ENCODE peak calls at places on chromosomes 2 and 18, in nine cellular contexts. M, J, S, E, P, O, X, Z and R are unnamed samples.

GRCh38 chr2:201559067-201559710 is 84.1 kb downstream of the TMEM237 start:
- DNase-seq in M (no peak), J (no peak), S (no peak), E (no peak), P (no peak), O (no peak), X (no peak), Z (no peak), R (no peak)

GRCh38 chr18:24677011-24677410 is 216.6 kb downstream of the HRH4 start:
- DNase-seq in M (no peak), J (no peak), S (no peak), E (no peak), P (no peak), O (peak), X (peak), Z (peak), R (no peak)

GRCh38 chr18:74249181-74249968 is 42.4 kb downstream of the CYB5A start:
- DNase-seq in M (no peak), J (no peak), S (no peak), E (no peak), P (no peak), O (peak), X (no peak), Z (peak), R (no peak)

GRCh38 chr2:159119652-159120257 is 151.3 kb downstream of the TANC1 start:
- DNase-seq in M (no peak), J (no peak), S (no peak), E (no peak), P (peak), O (peak), X (no peak), Z (no peak), R (no peak)

GRCh38 chr2:120314656-120315366 is 31.1 kb upstream of the INHBB start:
- DNase-seq in M (no peak), J (no peak), S (no peak), E (peak), P (peak), O (no peak), X (no peak), Z (no peak), R (no peak)

GRCh38 chr2:174610243-174610995 is 12.8 kb upstream of the WIPF1 start:
- DNase-seq in M (no peak), J (no peak), S (no peak), E (no peak), P (no peak), O (no peak), X (no peak), Z (no peak), R (no peak)

GRCh38 chr2:180385601-180386201 is 378.6 kb upstream of the CWC22 start:
- DNase-seq in M (no peak), J (no peak), S (no peak), E (no peak), P (no peak), O (peak), X (no peak), Z (peak), R (no peak)

GRCh38 chr2:173989160-173989885 is 24.1 kb upstream of the SP3 start:
- DNase-seq in M (no peak), J (no peak), S (no peak), E (no peak), P (no peak), O (no peak), X (no peak), Z (no peak), R (no peak)

GRCh38 chr2:101371635-101372034 is 15.7 kb downstream of the CREG2 start:
- DNase-seq in M (no peak), J (no peak), S (no peak), E (no peak), P (no peak), O (no peak), X (no peak), Z (no peak), R (no peak)

GRCh38 chr2:44004735-44005602 is 9.2 kb upstream of the LRPPRC start:
- DNase-seq in M (no peak), J (no peak), S (no peak), E (no peak), P (no peak), O (peak), X (no peak), Z (no peak), R (no peak)

GRCh38 chr2:180411631-180412030 is 404.5 kb upstream of the CWC22 start:
- DNase-seq in M (no peak), J (no peak), S (no peak), E (no peak), P (no peak), O (no peak), X (no peak), Z (no peak), R (no peak)

GRCh38 chr2:3519255-3520190 is at the start of gene ADI1:
- DNase-seq in M (peak), J (peak), S (peak), E (peak), P (peak), O (peak), X (peak), Z (peak), R (peak)

GRCh38 chr2:226742346-226742745 is 57.3 kb downstream of the IRS1 start:
- DNase-seq in M (peak), J (no peak), S (no peak), E (no peak), P (peak), O (peak), X (peak), Z (peak), R (no peak)

GRCh38 chr2:202335791-202336467 is 40.2 kb upstream of the BMPR2 start:
- DNase-seq in M (no peak), J (no peak), S (no peak), E (no peak), P (no peak), O (peak), X (no peak), Z (no peak), R (no peak)

GRCh38 chr2:217362290-217362689 is 502.4 kb upstream of the TNP1 start:
- DNase-seq in M (no peak), J (no peak), S (no peak), E (no peak), P (no peak), O (no peak), X (no peak), Z (no peak), R (no peak)

GRCh38 chr2:196453613-196454047 is 185.9 kb upstream of the CCDC150 start:
- DNase-seq in M (no peak), J (no peak), S (peak), E (peak), P (peak), O (peak), X (no peak), Z (peak), R (peak)

GRCh38 chr18:21056545-21056944 is 55.1 kb downstream of the ROCK1 start:
- DNase-seq in M (no peak), J (no peak), S (no peak), E (no peak), P (no peak), O (no peak), X (no peak), Z (no peak), R (no peak)

GRCh38 chr2:108139521-108139920 is 100.2 kb upstream of the SULT1C3 start:
- DNase-seq in M (no peak), J (no peak), S (no peak), E (no peak), P (no peak), O (peak), X (no peak), Z (no peak), R (no peak)

GRCh38 chr2:95333888-95334338 is 36.8 kb downstream of the KCNIP3 start:
- DNase-seq in M (peak), J (no peak), S (no peak), E (no peak), P (no peak), O (peak), X (no peak), Z (peak), R (peak)

GRCh38 chr2:124264496-124265160 is 239.5 kb downstream of the CNTNAP5 start:
- DNase-seq in M (no peak), J (no peak), S (no peak), E (no peak), P (no peak), O (no peak), X (no peak), Z (no peak), R (no peak)

GRCh38 chr2:100285011-100285410 is 37.3 kb downstream of the LONRF2 start:
- DNase-seq in M (no peak), J (no peak), S (no peak), E (no peak), P (no peak), O (no peak), X (no peak), Z (no peak), R (no peak)

GRCh38 chr2:36456227-36456788 is 100.7 kb downstream of the CRIM1 start:
- DNase-seq in M (peak), J (no peak), S (no peak), E (no peak), P (peak), O (peak), X (no peak), Z (peak), R (peak)

GRCh38 chr2:16700566-16701259 is 35.1 kb upstream of the CYRIA start:
- DNase-seq in M (no peak), J (no peak), S (no peak), E (no peak), P (no peak), O (no peak), X (no peak), Z (no peak), R (no peak)

GRCh38 chr2:236057375-236057774 is 110.8 kb downstream of the GBX2 start:
- DNase-seq in M (no peak), J (no peak), S (no peak), E (peak), P (no peak), O (no peak), X (no peak), Z (no peak), R (no peak)

GRCh38 chr18:77135339-77136075 is 2.9 kb upstream of the MBP start:
- DNase-seq in M (no peak), J (peak), S (no peak), E (no peak), P (no peak), O (no peak), X (no peak), Z (no peak), R (no peak)

GRCh38 chr2:218343591-218343990 is 13.1 kb upstream of the CATIP start:
- DNase-seq in M (no peak), J (no peak), S (no peak), E (no peak), P (no peak), O (peak), X (peak), Z (peak), R (no peak)

GRCh38 chr2:58428553-58429284 is 187.6 kb upstream of the FANCL start:
- DNase-seq in M (no peak), J (no peak), S (peak), E (no peak), P (no peak), O (no peak), X (no peak), Z (no peak), R (no peak)

GRCh38 chr2:235746257-235746934 is 252.6 kb downstream of the AGAP1 start:
- DNase-seq in M (peak), J (no peak), S (peak), E (no peak), P (peak), O (peak), X (no peak), Z (peak), R (peak)

GRCh38 chr2:240431276-240431662 is 4.2 kb upstream of the GPC1 start:
- DNase-seq in M (no peak), J (no peak), S (no peak), E (peak), P (no peak), O (no peak), X (no peak), Z (no peak), R (peak)

GRCh38 chr2:182259629-182260150 is 167.1 kb downstream of the PDE1A start:
- DNase-seq in M (no peak), J (no peak), S (no peak), E (no peak), P (no peak), O (peak), X (no peak), Z (no peak), R (no peak)

GRCh38 chr2:11597538-11598225 is 63.8 kb downstream of the GREB1 start:
- DNase-seq in M (no peak), J (no peak), S (no peak), E (no peak), P (no peak), O (no peak), X (no peak), Z (no peak), R (no peak)

GRCh38 chr2:71666094-71666474 is 212.7 kb downstream of the DYSF start:
- DNase-seq in M (no peak), J (no peak), S (no peak), E (peak), P (no peak), O (no peak), X (no peak), Z (no peak), R (no peak)

GRCh38 chr2:6863792-6864191 is 1.9 kb downstream of the CMPK2 start:
- DNase-seq in M (peak), J (no peak), S (no peak), E (no peak), P (peak), O (no peak), X (no peak), Z (no peak), R (no peak)